ENCODE peak calls at places on chromosomes 12 and 14, in eight cellular contexts. One of them, this sample, is unnamed.
A peak's percentile ranks its signal among the peaks of the same experiment; 100 is the strongest.

GRCh38 chr14:76761198-76761848 is at the start of gene VASH1:
- DNase-seq in COR-L47: peak; percentile 65
- DNase-seq in NCI-H526: peak; percentile 79
- DNase-seq in tibial nerve: no peak
- DNase-seq in activated CD4-positive, alpha-beta T cell treated with anti-CD3 and anti-CD28 coated beads, Interleukin-2, amount 10 ng/mL, durations not matched to agents 7 days and 5 days: peak; percentile 52
- DNase-seq in caudate nucleus: peak; percentile 52
- DNase-seq in Ammon's horn: peak; percentile 83
- DNase-seq in astrocyte of the spinal cord: peak; percentile 62
- DNase-seq in this sample: peak; percentile 68

GRCh38 chr12:32586390-32586789 is 92.7 kb upstream of the DNM1L start:
- DNase-seq in Ammon's horn: peak; percentile 35
- DNase-seq in activated CD4-positive, alpha-beta T cell treated with anti-CD3 and anti-CD28 coated beads, Interleukin-2, amount 10 ng/mL, durations not matched to agents 7 days and 5 days: no peak
- DNase-seq in caudate nucleus: no peak
- DNase-seq in tibial nerve: no peak
- DNase-seq in COR-L47: no peak
- DNase-seq in NCI-H526: no peak
- DNase-seq in astrocyte of the spinal cord: peak; percentile 59
- DNase-seq in this sample: no peak

GRCh38 chr14:63394432-63394831 is 75.7 kb upstream of the GPHB5 start:
- DNase-seq in Ammon's horn: no peak
- DNase-seq in activated CD4-positive, alpha-beta T cell treated with anti-CD3 and anti-CD28 coated beads, Interleukin-2, amount 10 ng/mL, durations not matched to agents 7 days and 5 days: no peak
- DNase-seq in COR-L47: no peak
- DNase-seq in tibial nerve: no peak
- DNase-seq in astrocyte of the spinal cord: no peak
- DNase-seq in caudate nucleus: no peak
- DNase-seq in NCI-H526: no peak
- DNase-seq in this sample: no peak

GRCh38 chr14:102508410-102508773 is 1.2 kb downstream of the ANKRD9 start:
- DNase-seq in astrocyte of the spinal cord: no peak
- DNase-seq in caudate nucleus: no peak
- DNase-seq in Ammon's horn: no peak
- DNase-seq in activated CD4-positive, alpha-beta T cell treated with anti-CD3 and anti-CD28 coated beads, Interleukin-2, amount 10 ng/mL, durations not matched to agents 7 days and 5 days: no peak
- DNase-seq in COR-L47: peak; percentile 41
- DNase-seq in NCI-H526: peak; percentile 58
- DNase-seq in tibial nerve: no peak
- DNase-seq in this sample: no peak

GRCh38 chr14:33941727-33942126 is 9.1 kb downstream of the EGLN3 start:
- DNase-seq in astrocyte of the spinal cord: no peak
- DNase-seq in caudate nucleus: no peak
- DNase-seq in tibial nerve: no peak
- DNase-seq in activated CD4-positive, alpha-beta T cell treated with anti-CD3 and anti-CD28 coated beads, Interleukin-2, amount 10 ng/mL, durations not matched to agents 7 days and 5 days: no peak
- DNase-seq in NCI-H526: peak; percentile 50
- DNase-seq in Ammon's horn: no peak
- DNase-seq in COR-L47: no peak
- DNase-seq in this sample: no peak

GRCh38 chr12:12714276-12715001 is 2.7 kb upstream of the CDKN1B start:
- DNase-seq in NCI-H526: peak; percentile 69
- DNase-seq in tibial nerve: no peak
- DNase-seq in Ammon's horn: peak; percentile 73
- DNase-seq in activated CD4-positive, alpha-beta T cell treated with anti-CD3 and anti-CD28 coated beads, Interleukin-2, amount 10 ng/mL, durations not matched to agents 7 days and 5 days: peak; percentile 69
- DNase-seq in caudate nucleus: no peak
- DNase-seq in astrocyte of the spinal cord: peak; percentile 38
- DNase-seq in COR-L47: peak; percentile 25
- DNase-seq in this sample: no peak

GRCh38 chr12:10363922-10364838 is 25.7 kb downstream of the KLRK1 start:
- DNase-seq in caudate nucleus: no peak
- DNase-seq in astrocyte of the spinal cord: peak; percentile 56
- DNase-seq in Ammon's horn: peak; percentile 78
- DNase-seq in activated CD4-positive, alpha-beta T cell treated with anti-CD3 and anti-CD28 coated beads, Interleukin-2, amount 10 ng/mL, durations not matched to agents 7 days and 5 days: peak; percentile 49
- DNase-seq in NCI-H526: peak; percentile 75
- DNase-seq in tibial nerve: no peak
- DNase-seq in COR-L47: no peak
- DNase-seq in this sample: peak; percentile 86

GRCh38 chr12:93733358-93733757 is 56.2 kb downstream of the CRADD start:
- DNase-seq in caudate nucleus: peak; percentile 5
- DNase-seq in NCI-H526: no peak
- DNase-seq in tibial nerve: no peak
- DNase-seq in astrocyte of the spinal cord: no peak
- DNase-seq in activated CD4-positive, alpha-beta T cell treated with anti-CD3 and anti-CD28 coated beads, Interleukin-2, amount 10 ng/mL, durations not matched to agents 7 days and 5 days: no peak
- DNase-seq in Ammon's horn: peak; percentile 35
- DNase-seq in COR-L47: no peak
- DNase-seq in this sample: peak; percentile 43

GRCh38 chr14:98578204-98578603 is 693.8 kb downstream of the BCL11B start:
- DNase-seq in Ammon's horn: no peak
- DNase-seq in tibial nerve: no peak
- DNase-seq in activated CD4-positive, alpha-beta T cell treated with anti-CD3 and anti-CD28 coated beads, Interleukin-2, amount 10 ng/mL, durations not matched to agents 7 days and 5 days: no peak
- DNase-seq in COR-L47: no peak
- DNase-seq in astrocyte of the spinal cord: peak; percentile 61
- DNase-seq in caudate nucleus: no peak
- DNase-seq in NCI-H526: no peak
- DNase-seq in this sample: no peak

GRCh38 chr14:28745176-28745575 is 21.4 kb upstream of the FOXG1 start:
- DNase-seq in astrocyte of the spinal cord: no peak
- DNase-seq in tibial nerve: no peak
- DNase-seq in activated CD4-positive, alpha-beta T cell treated with anti-CD3 and anti-CD28 coated beads, Interleukin-2, amount 10 ng/mL, durations not matched to agents 7 days and 5 days: no peak
- DNase-seq in NCI-H526: no peak
- DNase-seq in Ammon's horn: no peak
- DNase-seq in COR-L47: no peak
- DNase-seq in caudate nucleus: no peak
- DNase-seq in this sample: no peak

GRCh38 chr12:57620936-57621496 is 9.8 kb downstream of the ARHGEF25 start:
- DNase-seq in activated CD4-positive, alpha-beta T cell treated with anti-CD3 and anti-CD28 coated beads, Interleukin-2, amount 10 ng/mL, durations not matched to agents 7 days and 5 days: no peak
- DNase-seq in COR-L47: no peak
- DNase-seq in Ammon's horn: no peak
- DNase-seq in astrocyte of the spinal cord: no peak
- DNase-seq in caudate nucleus: no peak
- DNase-seq in NCI-H526: no peak
- DNase-seq in tibial nerve: no peak
- DNase-seq in this sample: peak; percentile 48

GRCh38 chr12:3122841-3123678 is 45.9 kb downstream of the TSPAN9 start:
- DNase-seq in caudate nucleus: no peak
- DNase-seq in tibial nerve: no peak
- DNase-seq in Ammon's horn: no peak
- DNase-seq in activated CD4-positive, alpha-beta T cell treated with anti-CD3 and anti-CD28 coated beads, Interleukin-2, amount 10 ng/mL, durations not matched to agents 7 days and 5 days: no peak
- DNase-seq in astrocyte of the spinal cord: peak; percentile 81
- DNase-seq in NCI-H526: no peak
- DNase-seq in COR-L47: no peak
- DNase-seq in this sample: peak; percentile 81

GRCh38 chr14:61103541-61104339 is 122.7 kb downstream of the SLC38A6 start:
- DNase-seq in astrocyte of the spinal cord: peak; percentile 99
- DNase-seq in activated CD4-positive, alpha-beta T cell treated with anti-CD3 and anti-CD28 coated beads, Interleukin-2, amount 10 ng/mL, durations not matched to agents 7 days and 5 days: no peak
- DNase-seq in caudate nucleus: no peak
- DNase-seq in NCI-H526: no peak
- DNase-seq in Ammon's horn: no peak
- DNase-seq in COR-L47: no peak
- DNase-seq in tibial nerve: no peak
- DNase-seq in this sample: no peak

GRCh38 chr12:103930787-103931536 is 752 bp downstream of the HSP90B1 start:
- DNase-seq in NCI-H526: peak; percentile 34
- DNase-seq in caudate nucleus: no peak
- DNase-seq in astrocyte of the spinal cord: peak; percentile 19
- DNase-seq in COR-L47: no peak
- DNase-seq in activated CD4-positive, alpha-beta T cell treated with anti-CD3 and anti-CD28 coated beads, Interleukin-2, amount 10 ng/mL, durations not matched to agents 7 days and 5 days: no peak
- DNase-seq in tibial nerve: no peak
- DNase-seq in Ammon's horn: peak; percentile 46
- DNase-seq in this sample: peak; percentile 37

GRCh38 chr12:6890789-6891624 is 13.6 kb upstream of the LRRC23 start:
- DNase-seq in activated CD4-positive, alpha-beta T cell treated with anti-CD3 and anti-CD28 coated beads, Interleukin-2, amount 10 ng/mL, durations not matched to agents 7 days and 5 days: peak; percentile 98
- DNase-seq in COR-L47: peak; percentile 86
- DNase-seq in Ammon's horn: peak; percentile 98
- DNase-seq in tibial nerve: peak; percentile 97
- DNase-seq in astrocyte of the spinal cord: peak; percentile 96
- DNase-seq in caudate nucleus: peak; percentile 94
- DNase-seq in NCI-H526: peak; percentile 98
- DNase-seq in this sample: peak; percentile 99

GRCh38 chr12:118023461-118023860 is 7.0 kb downstream of the RFC5 start:
- DNase-seq in COR-L47: no peak
- DNase-seq in activated CD4-positive, alpha-beta T cell treated with anti-CD3 and anti-CD28 coated beads, Interleukin-2, amount 10 ng/mL, durations not matched to agents 7 days and 5 days: no peak
- DNase-seq in NCI-H526: peak; percentile 13
- DNase-seq in tibial nerve: no peak
- DNase-seq in astrocyte of the spinal cord: no peak
- DNase-seq in Ammon's horn: peak; percentile 38
- DNase-seq in caudate nucleus: no peak
- DNase-seq in this sample: no peak

GRCh38 chr12:121536929-121537813 is 43.7 kb downstream of the KDM2B start:
- DNase-seq in activated CD4-positive, alpha-beta T cell treated with anti-CD3 and anti-CD28 coated beads, Interleukin-2, amount 10 ng/mL, durations not matched to agents 7 days and 5 days: peak; percentile 43
- DNase-seq in NCI-H526: peak; percentile 89
- DNase-seq in astrocyte of the spinal cord: peak; percentile 67
- DNase-seq in COR-L47: peak; percentile 82
- DNase-seq in caudate nucleus: peak; percentile 69
- DNase-seq in tibial nerve: peak; percentile 66
- DNase-seq in Ammon's horn: peak; percentile 91
- DNase-seq in this sample: peak; percentile 84

GRCh38 chr14:53411110-53411509 is 258.0 kb upstream of the DDHD1 start:
- DNase-seq in activated CD4-positive, alpha-beta T cell treated with anti-CD3 and anti-CD28 coated beads, Interleukin-2, amount 10 ng/mL, durations not matched to agents 7 days and 5 days: no peak
- DNase-seq in Ammon's horn: no peak
- DNase-seq in COR-L47: no peak
- DNase-seq in astrocyte of the spinal cord: peak; percentile 64
- DNase-seq in caudate nucleus: no peak
- DNase-seq in tibial nerve: no peak
- DNase-seq in NCI-H526: no peak
- DNase-seq in this sample: no peak

GRCh38 chr12:100404769-100405407 is 48.0 kb downstream of the SLC17A8 start:
- DNase-seq in caudate nucleus: no peak
- DNase-seq in activated CD4-positive, alpha-beta T cell treated with anti-CD3 and anti-CD28 coated beads, Interleukin-2, amount 10 ng/mL, durations not matched to agents 7 days and 5 days: peak; percentile 59
- DNase-seq in Ammon's horn: no peak
- DNase-seq in NCI-H526: peak; percentile 26
- DNase-seq in astrocyte of the spinal cord: peak; percentile 27
- DNase-seq in COR-L47: peak; percentile 13
- DNase-seq in tibial nerve: no peak
- DNase-seq in this sample: peak; percentile 47

GRCh38 chr12:19131020-19131431 is 1.5 kb downstream of the PLEKHA5 start:
- DNase-seq in astrocyte of the spinal cord: peak; percentile 56
- DNase-seq in tibial nerve: no peak
- DNase-seq in caudate nucleus: no peak
- DNase-seq in Ammon's horn: peak; percentile 34
- DNase-seq in activated CD4-positive, alpha-beta T cell treated with anti-CD3 and anti-CD28 coated beads, Interleukin-2, amount 10 ng/mL, durations not matched to agents 7 days and 5 days: no peak
- DNase-seq in NCI-H526: peak; percentile 29
- DNase-seq in COR-L47: no peak
- DNase-seq in this sample: peak; percentile 60

GRCh38 chr14:45679852-45680251 is 426.9 kb upstream of the MIS18BP1 start:
- DNase-seq in COR-L47: no peak
- DNase-seq in caudate nucleus: no peak
- DNase-seq in activated CD4-positive, alpha-beta T cell treated with anti-CD3 and anti-CD28 coated beads, Interleukin-2, amount 10 ng/mL, durations not matched to agents 7 days and 5 days: no peak
- DNase-seq in astrocyte of the spinal cord: peak; percentile 92
- DNase-seq in tibial nerve: no peak
- DNase-seq in Ammon's horn: no peak
- DNase-seq in NCI-H526: no peak
- DNase-seq in this sample: no peak

GRCh38 chr14:61539631-61540030 is 155.7 kb upstream of the HIF1A start:
- DNase-seq in NCI-H526: no peak
- DNase-seq in Ammon's horn: no peak
- DNase-seq in COR-L47: no peak
- DNase-seq in caudate nucleus: no peak
- DNase-seq in astrocyte of the spinal cord: no peak
- DNase-seq in tibial nerve: no peak
- DNase-seq in activated CD4-positive, alpha-beta T cell treated with anti-CD3 and anti-CD28 coated beads, Interleukin-2, amount 10 ng/mL, durations not matched to agents 7 days and 5 days: no peak
- DNase-seq in this sample: no peak

GRCh38 chr12:47736877-47737676 is 11.8 kb upstream of the ENDOU start:
- DNase-seq in NCI-H526: no peak
- DNase-seq in tibial nerve: peak; percentile 82
- DNase-seq in caudate nucleus: peak; percentile 78
- DNase-seq in activated CD4-positive, alpha-beta T cell treated with anti-CD3 and anti-CD28 coated beads, Interleukin-2, amount 10 ng/mL, durations not matched to agents 7 days and 5 days: no peak
- DNase-seq in COR-L47: no peak
- DNase-seq in astrocyte of the spinal cord: peak; percentile 61
- DNase-seq in Ammon's horn: peak; percentile 89
- DNase-seq in this sample: no peak

GRCh38 chr12:102957339-102958050 is at the start of gene ASCL1:
- DNase-seq in NCI-H526: no peak
- DNase-seq in Ammon's horn: peak; percentile 50
- DNase-seq in astrocyte of the spinal cord: no peak
- DNase-seq in activated CD4-positive, alpha-beta T cell treated with anti-CD3 and anti-CD28 coated beads, Interleukin-2, amount 10 ng/mL, durations not matched to agents 7 days and 5 days: no peak
- DNase-seq in tibial nerve: no peak
- DNase-seq in caudate nucleus: no peak
- DNase-seq in COR-L47: peak; percentile 92
- DNase-seq in this sample: peak; percentile 98